ENCODE peak calls at places on chromosomes 13 and 19, in five cellular contexts. F, E, P, B and Y are unnamed samples.

GRCh38 chr13:80376554-80376953 is 35.6 kb upstream of the SPRY2 start:
- DNase-seq in F (no peak), E (no peak), P (no peak), B (no peak), Y (no peak)

GRCh38 chr13:23547000-23547590 is 23.1 kb upstream of the TNFRSF19 start:
- DNase-seq in F (no peak), E (peak; percentile 26), P (no peak), B (peak; percentile 69), Y (peak; percentile 72)

GRCh38 chr13:38430761-38431160 is 81.1 kb downstream of the UFM1 start:
- DNase-seq in F (no peak), E (no peak), P (no peak), B (no peak), Y (no peak)

GRCh38 chr19:54209058-54209747 is 8.5 kb downstream of the RPS9 start:
- DNase-seq in F (no peak), E (peak; percentile 27), P (no peak), B (peak; percentile 52), Y (peak; percentile 86)

GRCh38 chr13:102729560-102730275 is 34.9 kb upstream of the METTL21C start:
- DNase-seq in F (no peak), E (no peak), P (no peak), B (peak; percentile 17), Y (no peak)

GRCh38 chr19:56101095-56101494 is 20.0 kb downstream of the ZNF787 start:
- DNase-seq in F (no peak), E (no peak), P (no peak), B (no peak), Y (no peak)

GRCh38 chr13:81927347-81927746 is 1586.4 kb upstream of the SPRY2 start:
- DNase-seq in F (no peak), E (no peak), P (no peak), B (peak; percentile 41), Y (peak; percentile 53)

GRCh38 chr13:47215741-47216140 is 318.9 kb upstream of the HTR2A start:
- DNase-seq in F (no peak), E (no peak), P (no peak), B (peak; percentile 39), Y (peak; percentile 55)

GRCh38 chr13:33927315-33927714 is 109.4 kb downstream of the RFC3 start:
- DNase-seq in F (no peak), E (no peak), P (no peak), B (no peak), Y (no peak)

GRCh38 chr19:21143846-21144245 is 2.0 kb downstream of the ZNF431 start:
- DNase-seq in F (no peak), E (no peak), P (no peak), B (no peak), Y (no peak)

DNA sequence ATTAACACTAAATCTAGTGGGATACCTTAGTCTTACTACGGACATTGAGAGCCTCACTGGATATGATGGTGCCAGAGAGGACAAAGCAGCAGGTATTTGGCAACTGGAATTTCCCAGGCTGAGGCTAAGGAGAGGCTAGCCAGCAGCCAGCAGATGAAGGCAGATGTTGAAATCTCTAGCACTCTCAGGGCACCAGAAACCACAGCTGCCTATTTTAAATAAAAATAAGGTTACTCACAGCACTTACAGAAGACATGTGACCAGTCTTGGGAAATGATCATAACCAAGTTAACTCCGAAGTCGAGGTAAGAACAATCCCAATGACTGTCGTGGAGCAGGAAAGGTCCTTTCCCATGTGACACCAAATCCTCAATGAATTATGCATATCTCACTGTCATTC is 1726.0 kb downstream of the EFNB2 start:
- DNase-seq in F (no peak), E (no peak), P (no peak), B (no peak), Y (no peak)
- H3K4me1 ChIP-seq in F (no peaks in the 10 kb centered on the region), E (no peaks in the 10 kb centered on the region), P (no peaks in the 10 kb centered on the region), B (no peaks in the 10 kb centered on the region), Y (no peaks in the 10 kb centered on the region)

DNA sequence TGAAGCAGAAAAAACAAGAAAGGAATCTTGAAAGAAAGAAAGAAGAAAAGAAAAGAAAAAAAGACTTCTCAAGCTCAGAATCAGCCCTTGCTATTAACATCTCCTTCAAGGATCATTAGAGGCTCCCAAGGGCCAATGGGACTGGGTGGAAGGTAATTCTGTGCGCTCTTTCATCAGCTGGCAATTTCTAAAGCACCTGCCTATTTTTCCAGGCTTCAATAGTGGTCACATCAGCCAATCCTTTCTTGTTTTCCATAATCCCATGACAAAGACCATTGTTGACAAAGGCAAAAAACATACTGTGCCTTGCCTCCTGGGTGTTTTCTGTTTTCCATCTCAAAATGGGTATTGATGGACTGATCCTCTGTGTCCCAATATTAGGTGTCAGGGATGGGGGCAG is 88.2 kb upstream of the TSC22D1 start:
- DNase-seq in F (no peak), E (no peak), P (no peak), B (peak; percentile 28), Y (no peak)
- H3K27ac ChIP-seq in F (no peak overlapping the region), E (no peak overlapping the region), P (no peak overlapping the region), B (peak overlapping the region; percentile 17), Y (no peak overlapping the region)

DNA sequence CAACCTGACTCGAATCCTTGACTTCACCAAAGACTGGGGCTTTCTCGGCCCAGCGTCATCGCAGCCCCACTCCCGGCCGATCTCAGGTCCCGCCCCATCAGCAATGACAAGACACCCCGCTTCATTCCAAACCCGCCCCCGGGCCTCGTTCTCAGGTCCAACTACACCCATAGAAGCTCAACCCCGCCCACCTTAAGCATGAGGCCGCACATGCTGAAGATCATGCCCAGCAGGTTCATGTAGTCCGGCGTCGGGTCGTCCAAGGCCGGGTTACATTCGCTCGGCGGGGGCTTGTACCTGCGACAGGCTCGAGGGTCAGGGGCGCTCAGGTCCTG is 2.3 kb downstream of the WDR83 start:
- DNase-seq in F (peak; percentile 57), E (peak; percentile 48), P (peak; percentile 70), B (peak; percentile 74), Y (no peak)
- H3K4me1 ChIP-seq in F (peaks cover 16% of the 10 kb centered on the region), E (peaks cover 50% of the 10 kb centered on the region), P (peaks cover 32% of the 10 kb centered on the region), B (peaks cover 17% of the 10 kb centered on the region), Y (no peaks in the 10 kb centered on the region)

GRCh38 chr13:98052412-98052811 is 90.5 kb upstream of the FARP1 start:
- DNase-seq in F (no peak), E (no peak), P (no peak), B (no peak), Y (no peak)

GRCh38 chr13:98048263-98048662 is 94.6 kb upstream of the FARP1 start:
- DNase-seq in F (no peak), E (no peak), P (no peak), B (peak; percentile 16), Y (peak; percentile 72)

GRCh38 chr13:98055623-98056022 is 87.3 kb upstream of the FARP1 start:
- DNase-seq in F (no peak), E (no peak), P (no peak), B (no peak), Y (no peak)

GRCh38 chr13:98054301-98054700 is 88.6 kb upstream of the FARP1 start:
- DNase-seq in F (no peak), E (no peak), P (no peak), B (peak; percentile 33), Y (peak; percentile 62)

DNA sequence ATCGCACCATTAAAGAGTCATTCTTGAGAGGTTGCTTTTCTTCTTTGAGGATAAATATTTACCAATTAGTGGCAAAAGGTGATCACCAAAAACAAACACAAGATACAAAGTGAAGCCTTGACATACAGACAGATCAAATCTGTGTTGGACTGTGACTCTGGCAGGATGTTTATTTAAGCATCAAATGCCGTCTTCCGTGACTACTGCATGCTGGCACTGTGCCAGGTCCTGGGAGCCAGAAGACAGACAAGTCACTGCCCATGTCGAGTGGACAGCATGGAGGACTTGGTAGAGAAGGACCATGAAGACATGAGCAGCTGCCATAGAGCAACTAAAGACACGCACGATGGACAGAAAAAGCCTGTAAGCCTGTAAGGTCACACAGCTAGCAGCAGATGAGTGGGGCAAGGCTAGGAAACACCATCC is 92.8 kb upstream of the FARP1 start:
- DNase-seq in F (no peak), E (no peak), P (no peak), B (no peak), Y (no peak)
- H3K27ac ChIP-seq in F (no peak overlapping the region), E (no peak overlapping the region), P (no peak overlapping the region), B (no peak overlapping the region), Y (no peak overlapping the region)

GRCh38 chr19:18322759-18323460 is at the start of gene LSM4:
- DNase-seq in F (peak; percentile 99), E (peak; percentile 99), P (peak; percentile 96), B (peak; percentile 99), Y (peak; percentile 100)

GRCh38 chr19:18321729-18322091 is 1.2 kb downstream of the LSM4 start:
- DNase-seq in F (no peak), E (no peak), P (no peak), B (no peak), Y (no peak)

GRCh38 chr19:18319591-18320135 is 3.2 kb downstream of the LSM4 start:
- DNase-seq in F (peak; percentile 92), E (peak; percentile 58), P (no peak), B (no peak), Y (no peak)

GRCh38 chr19:18322318-18322758 is 538 bp downstream of the LSM4 start:
- DNase-seq in F (peak; percentile 87), E (no peak), P (no peak), B (peak; percentile 81), Y (peak; percentile 82)

GRCh38 chr19:18320865-18321728 is 1.8 kb downstream of the LSM4 start:
- DNase-seq in F (peak; percentile 88), E (no peak), P (no peak), B (no peak), Y (no peak)
- H3K4me1 ChIP-seq in F (peaks cover 42% of the 10 kb centered on the region), E (peaks cover 57% of the 10 kb centered on the region), P (peaks cover 34% of the 10 kb centered on the region), B (peaks cover 14% of the 10 kb centered on the region), Y (peaks cover 4% of the 10 kb centered on the region)